ENCODE peak calls at places on chromosomes 12 and 14, in eight cellular contexts. N is left ventricle myocardium inferior, C is Peyer's patch, W is fibroblast of lung, I is breast epithelium, S is adrenal gland, Q is tibial artery, H is tibial nerve. T is an unnamed sample.

GRCh38 chr14:103255555-103255954 is 78.5 kb upstream of the EIF5 start:
- DNase-seq in N (no peak), C (no peak), W (no peak), I (peak; percentile 10), S (no peak), Q (no peak), H (no peak), T (no peak)

GRCh38 chr14:103391048-103391447 is 5.8 kb downstream of the MARK3 start:
- DNase-seq in N (no peak), C (no peak), W (peak; percentile 87), I (no peak), S (peak; percentile 25), Q (no peak), H (no peak), T (no peak)

GRCh38 chr14:21043387-21044105 is 1.4 kb downstream of the RNASE7 start:
- DNase-seq in N (no peak), C (no peak), W (no peak), I (no peak), S (no peak), Q (no peak), H (no peak), T (no peak)

GRCh38 chr14:75315143-75315542 is 36.5 kb downstream of the FOS start:
- DNase-seq in N (no peak), C (no peak), W (peak; percentile 83), I (no peak), S (peak; percentile 56), Q (no peak), H (no peak), T (no peak)

GRCh38 chr12:20007331-20007730 is 361.0 kb upstream of the PDE3A start:
- DNase-seq in N (no peak), C (no peak), W (no peak), I (no peak), S (no peak), Q (no peak), H (no peak), T (no peak)

GRCh38 chr12:42482820-42483533 is 106.6 kb downstream of the PRICKLE1 start:
- DNase-seq in N (peak; percentile 79), C (peak; percentile 74), W (peak; percentile 68), I (peak; percentile 29), S (peak; percentile 60), Q (peak; percentile 56), H (peak; percentile 47), T (peak; percentile 37)

GRCh38 chr12:33555128-33555527 is 115.5 kb upstream of the SYT10 start:
- DNase-seq in N (no peak), C (no peak), W (no peak), I (no peak), S (no peak), Q (no peak), H (no peak), T (no peak)

GRCh38 chr14:68232643-68233055 is 413.1 kb downstream of the RAD51B start:
- DNase-seq in N (no peak), C (no peak), W (peak; percentile 97), I (no peak), S (peak; percentile 80), Q (peak; percentile 62), H (no peak), T (no peak)

GRCh38 chr12:59677857-59678256 is 82.0 kb downstream of the SLC16A7 start:
- DNase-seq in N (no peak), C (no peak), W (no peak), I (no peak), S (no peak), Q (no peak), H (no peak), T (no peak)

GRCh38 chr14:85532981-85533820 is 3.3 kb downstream of the FLRT2 start:
- DNase-seq in N (peak; percentile 46), C (peak; percentile 47), W (peak; percentile 90), I (peak; percentile 32), S (peak; percentile 70), Q (peak; percentile 64), H (peak; percentile 57), T (peak; percentile 77)

GRCh38 chr12:20212658-20213387 is 155.5 kb upstream of the PDE3A start:
- DNase-seq in N (peak; percentile 83), C (no peak), W (peak; percentile 100), I (peak; percentile 76), S (peak; percentile 83), Q (peak; percentile 91), H (peak; percentile 69), T (no peak)

GRCh38 chr14:90599748-90600507 is 203.1 kb downstream of the CALM1 start:
- DNase-seq in N (no peak), C (no peak), W (peak; percentile 42), I (peak; percentile 35), S (peak; percentile 46), Q (no peak), H (no peak), T (peak; percentile 74)

GRCh38 chr14:86797075-86797351 is 1196.0 kb downstream of the GALC start:
- DNase-seq in N (no peak), C (no peak), W (no peak), I (no peak), S (no peak), Q (no peak), H (no peak), T (no peak)

GRCh38 chr12:89833337-89834252 is 125.0 kb upstream of the ATP2B1 start:
- DNase-seq in N (no peak), C (no peak), W (no peak), I (no peak), S (no peak), Q (no peak), H (no peak), T (no peak)

GRCh38 chr14:55254581-55254980 is 16.6 kb upstream of the FBXO34 start:
- DNase-seq in N (no peak), C (no peak), W (no peak), I (no peak), S (no peak), Q (no peak), H (no peak), T (no peak)

GRCh38 chr12:15856097-15856982 is 25.8 kb upstream of the STRAP start:
- DNase-seq in N (no peak), C (no peak), W (peak; percentile 85), I (no peak), S (peak; percentile 30), Q (peak; percentile 36), H (no peak), T (no peak)

GRCh38 chr12:58917699-58918334 is 2.5 kb downstream of the LRIG3 start:
- DNase-seq in N (no peak), C (no peak), W (peak; percentile 31), I (no peak), S (no peak), Q (no peak), H (no peak), T (no peak)

GRCh38 chr12:105839629-105840127 is 299.1 kb downstream of the NUAK1 start:
- DNase-seq in N (no peak), C (no peak), W (no peak), I (no peak), S (no peak), Q (no peak), H (no peak), T (no peak)

GRCh38 chr12:38664661-38665269 is 240.6 kb downstream of the CPNE8 start:
- DNase-seq in N (no peak), C (no peak), W (no peak), I (no peak), S (peak; percentile 26), Q (no peak), H (no peak), T (no peak)

GRCh38 chr14:44854114-44854513 is 107.6 kb downstream of the KLHL28 start:
- DNase-seq in N (no peak), C (no peak), W (no peak), I (no peak), S (no peak), Q (no peak), H (no peak), T (no peak)

GRCh38 chr12:109693160-109693559 is 20.5 kb upstream of the FAM222A start:
- DNase-seq in N (no peak), C (no peak), W (no peak), I (no peak), S (no peak), Q (no peak), H (no peak), T (no peak)

GRCh38 chr14:94081386-94081820 is 293 bp downstream of the IFI27L1 start:
- DNase-seq in N (no peak), C (no peak), W (no peak), I (no peak), S (no peak), Q (no peak), H (no peak), T (no peak)
- H3K4me3 ChIP-seq in N (peak overlapping the region; percentile 95), C (peak overlapping the region; percentile 72), W (peak overlapping the region; percentile 99), I (peak overlapping the region; percentile 97), S (peak overlapping the region; percentile 4), Q (peak overlapping the region; percentile 83), H (peak overlapping the region; percentile 98), T (peak overlapping the region; percentile 86)

DNA sequence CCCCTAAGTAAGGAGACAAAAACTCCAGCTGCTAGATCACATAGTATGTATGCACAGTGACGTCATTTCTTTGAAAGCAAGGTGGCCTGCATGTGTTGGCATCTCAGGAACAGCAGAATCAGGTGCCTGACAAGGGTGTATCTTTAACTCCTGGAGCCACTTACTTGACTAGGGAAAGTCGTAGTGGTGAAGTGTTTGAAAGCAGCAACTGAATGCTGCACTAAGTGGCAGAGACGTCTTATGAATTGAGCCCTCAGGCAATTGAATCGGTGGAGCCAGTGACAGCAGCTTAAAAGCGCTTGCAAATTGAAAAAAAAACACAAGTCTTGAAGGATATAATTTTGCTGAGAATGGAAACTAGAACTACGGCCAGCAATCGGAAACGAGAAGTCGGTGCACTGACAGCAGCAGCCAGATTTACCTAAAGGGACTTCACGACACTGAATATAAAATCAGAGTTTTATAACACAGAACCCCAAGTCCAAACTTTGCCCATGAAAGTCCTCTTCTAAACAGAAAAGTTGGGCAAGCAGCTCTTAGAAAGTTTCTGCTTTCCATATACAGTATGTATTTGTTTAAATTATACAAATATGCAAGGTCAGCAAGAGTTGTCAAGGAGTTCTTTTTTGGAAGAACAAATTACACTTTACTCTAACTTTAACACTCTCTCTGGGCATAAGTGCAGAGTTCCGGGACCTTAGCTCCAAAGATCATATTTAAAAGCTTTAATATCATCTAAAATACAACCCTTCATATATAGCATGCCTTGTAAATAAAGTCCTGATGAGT is 1.1 kb downstream of the IGF1 start:
- DNase-seq in N (no peak), C (no peak), W (no peak), I (no peak), S (no peak), Q (no peak), H (no peak), T (no peak)
- H3K27ac ChIP-seq in N (peak overlapping the region; percentile 29), C (peak overlapping the region; percentile 34), W (no peak overlapping the region), I (peak overlapping the region; percentile 61), S (peak overlapping the region; percentile 2), Q (no peak overlapping the region), H (peak overlapping the region; percentile 70), T (no peak overlapping the region)

DNA sequence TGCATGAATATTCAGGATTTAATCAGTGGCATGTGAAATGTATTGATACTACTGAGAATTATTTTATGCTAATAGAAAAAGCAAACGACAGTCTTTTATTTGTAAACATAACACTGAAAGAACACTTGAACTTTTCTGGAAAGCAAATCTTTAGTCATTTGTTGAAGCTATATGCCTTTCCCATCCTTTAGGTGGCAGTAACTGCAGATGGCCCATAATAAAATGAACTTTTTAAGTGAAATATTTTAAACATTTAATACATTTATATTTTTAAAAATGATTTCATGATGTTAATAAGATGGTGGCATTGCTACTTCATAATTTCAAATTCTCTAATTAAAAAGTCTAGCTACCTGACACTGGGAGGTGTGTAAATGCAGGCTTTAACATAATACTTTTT is 13.9 kb upstream of the KRR1 start:
- DNase-seq in N (no peak), C (no peak), W (peak; percentile 58), I (no peak), S (no peak), Q (no peak), H (no peak), T (no peak)
- TF ChIP-seq CTCF in N (no peak), C (no peak), W (peak; percentile 77), I (no peak), S (peak; percentile 5), Q (no peak), H (no peak), T (peak; percentile 12)

GRCh38 chr12:63816031-63816430 is 28.5 kb upstream of the SRGAP1 start:
- DNase-seq in N (no peak), C (no peak), W (no peak), I (no peak), S (no peak), Q (no peak), H (no peak), T (no peak)
- H3K4me3 ChIP-seq in N (no peak overlapping the region), C (no peak overlapping the region), W (no peak overlapping the region), I (no peak overlapping the region), S (no peak overlapping the region), Q (no peak overlapping the region), H (no peak overlapping the region), T (no peak overlapping the region)